ENCODE peak calls at places on chromosomes 1 and 21, in five cellular contexts. J is activated T-cell treated with anti-CD3 and anti-CD28 coated beads, Interleukin-2, amount 50 U/mL, for 72 hours; N is stimulated activated CD4-positive, alpha-beta T cell treated with anti-CD3 and anti-CD28 coated beads, Interleukin-1b, Interleukin-23, amount 100 ng/mL, for 1 hour; Z is mesendoderm; Y is lung. P is an unnamed sample.

GRCh38 chr1:15303912-15304311 is 56.9 kb downstream of the FHAD1 start:
- DNase-seq in J (no peak), N (no peak), Z (no peak), Y (no peak), P (no peak)

GRCh38 chr1:179353546-179353945 is 12.2 kb upstream of the AXDND1 start:
- DNase-seq in J (no peak), N (no peak), Z (no peak), Y (no peak), P (no peak)

GRCh38 chr1:152999818-153000217 is 1.7 kb upstream of the SPRR3 start:
- DNase-seq in J (no peak), N (no peak), Z (no peak), Y (no peak), P (no peak)

GRCh38 chr1:222283147-222283768 is 264.6 kb downstream of the HHIPL2 start:
- DNase-seq in J (no peak), N (no peak), Z (no peak), Y (no peak), P (no peak)

GRCh38 chr1:210841926-210842625 is 291.9 kb downstream of the KCNH1 start:
- DNase-seq in J (no peak), N (no peak), Z (no peak), Y (no peak), P (no peak)

GRCh38 chr1:3788756-3789420 is 7.4 kb downstream of the LRRC47 start:
- DNase-seq in J (no peak), N (no peak), Z (no peak), Y (no peak), P (peak)

GRCh38 chr21:36504067-36505058 is 24.4 kb upstream of the CLDN14 start:
- DNase-seq in J (peak), N (no peak), Z (peak), Y (no peak), P (peak)

GRCh38 chr1:8409107-8409506 is 91.2 kb downstream of the SLC45A1 start:
- DNase-seq in J (no peak), N (no peak), Z (peak), Y (no peak), P (peak)

GRCh38 chr1:210360852-210361477 is 32.3 kb downstream of the HHAT start:
- DNase-seq in J (no peak), N (no peak), Z (peak), Y (no peak), P (peak)

GRCh38 chr1:232891116-232891515 is 59.3 kb upstream of the NTPCR start:
- DNase-seq in J (no peak), N (no peak), Z (no peak), Y (no peak), P (no peak)

GRCh38 chr1:119449964-119450363 is 35.0 kb downstream of the HSD3B2 start:
- DNase-seq in J (no peak), N (no peak), Z (peak), Y (no peak), P (peak)

GRCh38 chr1:234603221-234604204 is 6.5 kb downstream of the IRF2BP2 start:
- DNase-seq in J (no peak), N (no peak), Z (no peak), Y (no peak), P (no peak)

GRCh38 chr21:45552696-45553391 is 10.6 kb upstream of the SLC19A1 start:
- DNase-seq in J (no peak), N (no peak), Z (no peak), Y (no peak), P (peak)

GRCh38 chr1:29420196-29420595 is 183.9 kb downstream of the PTPRU start:
- DNase-seq in J (no peak), N (no peak), Z (no peak), Y (no peak), P (no peak)

GRCh38 chr1:211908951-211909350 is 78.4 kb upstream of the LPGAT1 start:
- DNase-seq in J (no peak), N (no peak), Z (no peak), Y (no peak), P (no peak)

GRCh38 chr1:47934243-47934805 is 62.9 kb downstream of the TRABD2B start:
- DNase-seq in J (no peak), N (no peak), Z (peak), Y (peak), P (peak)

GRCh38 chr21:29192999-29193563 is 62.6 kb downstream of the MAP3K7CL start:
- DNase-seq in J (no peak), N (no peak), Z (peak), Y (no peak), P (no peak)

GRCh38 chr1:24437631-24438396 is 22.2 kb downstream of the NIPAL3 start:
- DNase-seq in J (no peak), N (no peak), Z (no peak), Y (no peak), P (peak)

GRCh38 chr1:181163662-181164061 is 75.2 kb downstream of the IER5 start:
- DNase-seq in J (no peak), N (no peak), Z (no peak), Y (no peak), P (no peak)

GRCh38 chr21:45537111-45537745 is 5.0 kb downstream of the SLC19A1 start:
- DNase-seq in J (no peak), N (no peak), Z (no peak), Y (no peak), P (no peak)

GRCh38 chr1:157240495-157241184 is 102.4 kb upstream of the ETV3 start:
- DNase-seq in J (no peak), N (no peak), Z (peak), Y (peak), P (no peak)

GRCh38 chr1:76901158-76901767 is 34.0 kb downstream of the ST6GALNAC5 start:
- DNase-seq in J (peak), N (no peak), Z (peak), Y (no peak), P (peak)

GRCh38 chr1:162349635-162350330 is 26.9 kb downstream of the SPATA46 start:
- DNase-seq in J (no peak), N (no peak), Z (peak), Y (no peak), P (no peak)

GRCh38 chr1:3069491-3070303 is 694 bp downstream of the PRDM16 start:
- DNase-seq in J (peak), N (no peak), Z (peak), Y (peak), P (peak)

GRCh38 chr1:214801191-214801590 is 198.2 kb downstream of the CENPF start:
- DNase-seq in J (no peak), N (no peak), Z (no peak), Y (no peak), P (no peak)

GRCh38 chr21:26800455-26801454 is 44.5 kb downstream of the ADAMTS1 start:
- DNase-seq in J (no peak), N (no peak), Z (no peak), Y (no peak), P (no peak)

GRCh38 chr1:36703526-36704208 is 221.0 kb upstream of the CSF3R start:
- DNase-seq in J (peak), N (no peak), Z (peak), Y (peak), P (peak)

GRCh38 chr21:16993416-16994044 is 519.3 kb upstream of the CXADR start:
- DNase-seq in J (no peak), N (no peak), Z (no peak), Y (no peak), P (no peak)

GRCh38 chr1:212967767-212968166 is 17.4 kb downstream of the VASH2 start:
- DNase-seq in J (no peak), N (no peak), Z (peak), Y (no peak), P (peak)

GRCh38 chr21:30714946-30715345 is 3.6 kb downstream of the KRTAP21-3 start:
- DNase-seq in J (no peak), N (no peak), Z (no peak), Y (no peak), P (no peak)

GRCh38 chr1:204353213-204353910 is 6.4 kb downstream of the PLEKHA6 start:
- DNase-seq in J (no peak), N (no peak), Z (no peak), Y (no peak), P (no peak)

GRCh38 chr1:116462722-116463121 is 89.7 kb downstream of the ATP1A1 start:
- DNase-seq in J (no peak), N (no peak), Z (no peak), Y (no peak), P (no peak)

GRCh38 chr1:12486401-12487005 is 131.5 kb downstream of the DHRS3 start:
- DNase-seq in J (no peak), N (no peak), Z (peak), Y (peak), P (no peak)

GRCh38 chr1:247294282-247294681 is 37.4 kb downstream of the ZNF496 start:
- DNase-seq in J (no peak), N (no peak), Z (peak), Y (no peak), P (peak)

GRCh38 chr1:233229291-233229690 is 66.2 kb downstream of the PCNX2 start:
- DNase-seq in J (no peak), N (no peak), Z (no peak), Y (no peak), P (no peak)

GRCh38 chr1:63772201-63772600 is 1.6 kb upstream of the ROR1 start:
- DNase-seq in J (no peak), N (no peak), Z (no peak), Y (no peak), P (no peak)

GRCh38 chr1:246705368-246705767 is 18.8 kb upstream of the SCCPDH start:
- DNase-seq in J (no peak), N (no peak), Z (no peak), Y (no peak), P (no peak)

GRCh38 chr1:9326596-9326995 is 33.9 kb downstream of the SPSB1 start:
- DNase-seq in J (no peak), N (no peak), Z (no peak), Y (no peak), P (no peak)